ENCODE peak calls at places on chromosomes 5 and 9, in nine cellular contexts. C is upper lobe of left lung, F is prostate gland, X is NB4, K is transverse colon, G is sigmoid colon, Z is spleen, P is H1, U is heart left ventricle. D is an unnamed sample.

GRCh38 chr5:43039468-43040286 is 442 bp downstream of the ANXA2R start:
- DNase-seq in K (peak), U (peak), Z (peak), C (peak), P (no peak), G (peak), X (peak), F (peak), D (peak)

GRCh38 chr5:135204151-135204600 is 170.1 kb upstream of the PITX1 start:
- DNase-seq in C (no peak), U (no peak), G (no peak), F (no peak), K (no peak), X (peak), P (no peak), Z (no peak), D (no peak)

GRCh38 chr5:157390179-157390923 is 69.7 kb upstream of the NIPAL4 start:
- DNase-seq in K (peak), F (peak), X (peak), U (no peak), C (peak), G (no peak), Z (no peak), P (no peak), D (no peak)

GRCh38 chr5:60352992-60353391 is 347.0 kb downstream of the DEPDC1B start:
- DNase-seq in C (no peak), G (no peak), P (no peak), Z (no peak), X (no peak), K (peak), U (no peak), F (no peak), D (no peak)

GRCh38 chr5:131977212-131977604 is 31.7 kb upstream of the MEIKIN start:
- DNase-seq in K (no peak), C (no peak), P (no peak), U (no peak), G (peak), Z (no peak), F (no peak), X (no peak), D (no peak)

GRCh38 chr5:132259061-132259851 is 1.8 kb downstream of the PDLIM4 start:
- DNase-seq in G (peak), X (no peak), F (peak), K (peak), Z (peak), U (peak), P (no peak), C (peak), D (peak)

GRCh38 chr9:33297455-33297854 is 7.1 kb downstream of the NFX1 start:
- DNase-seq in U (peak), C (peak), Z (peak), X (peak), P (no peak), G (peak), K (peak), F (no peak), D (peak)

GRCh38 chr5:181058786-181059296 is 18.8 kb downstream of the BTNL9 start:
- DNase-seq in U (no peak), X (no peak), C (no peak), Z (no peak), F (no peak), G (no peak), P (no peak), K (no peak), D (no peak)

GRCh38 chr9:129451089-129451656 is 169.7 kb downstream of the C9orf50 start:
- DNase-seq in P (no peak), F (no peak), Z (no peak), G (peak), K (no peak), C (no peak), X (no peak), U (peak), D (no peak)

GRCh38 chr5:54936201-54936600 is 49.2 kb downstream of the ESM1 start:
- DNase-seq in Z (no peak), U (no peak), X (no peak), F (no peak), K (no peak), C (no peak), P (no peak), G (no peak), D (no peak)

GRCh38 chr5:153159611-153160010 is 330.9 kb upstream of the GRIA1 start:
- DNase-seq in F (no peak), Z (no peak), G (no peak), C (no peak), P (no peak), X (no peak), K (no peak), U (no peak), D (no peak)

GRCh38 chr5:35331941-35332340 is 101.7 kb upstream of the PRLR start:
- DNase-seq in P (no peak), G (no peak), X (no peak), C (no peak), F (no peak), U (no peak), K (no peak), Z (no peak), D (no peak)

GRCh38 chr9:131598121-131598520 is 52.8 kb downstream of the PRRT1B start:
- DNase-seq in K (peak), X (peak), P (no peak), G (peak), U (peak), Z (peak), C (peak), F (no peak), D (no peak)

GRCh38 chr5:115419794-115420585 is 123.5 kb upstream of the CCDC112 start:
- DNase-seq in C (peak), K (no peak), F (no peak), P (peak), Z (no peak), X (peak), U (no peak), G (no peak), D (no peak)

GRCh38 chr9:38423939-38424843 is at the start of gene IGFBPL1:
- DNase-seq in C (peak), Z (no peak), P (no peak), G (no peak), U (no peak), K (no peak), F (no peak), X (no peak), D (no peak)

GRCh38 chr9:127132375-127132774 is 9.9 kb upstream of the ANGPTL2 start:
- DNase-seq in Z (no peak), U (no peak), K (no peak), P (no peak), C (no peak), G (peak), X (no peak), F (no peak), D (no peak)

GRCh38 chr9:127971357-127972315 is 9.2 kb downstream of the EEIG1 start:
- DNase-seq in X (peak), F (no peak), P (no peak), U (peak), K (no peak), C (no peak), Z (no peak), G (peak), D (no peak)

GRCh38 chr9:34169125-34169524 is 9.7 kb upstream of the UBAP1 start:
- DNase-seq in X (no peak), U (no peak), Z (peak), F (no peak), P (no peak), K (no peak), G (no peak), C (no peak), D (peak)

GRCh38 chr9:71681104-71681707 is 87.1 kb downstream of the CEMIP2 start:
- DNase-seq in X (no peak), U (no peak), C (no peak), G (no peak), K (no peak), F (no peak), Z (no peak), P (no peak), D (no peak)

GRCh38 chr5:170104710-170105109 is 987 bp upstream of the FOXI1 start:
- DNase-seq in F (no peak), U (no peak), G (no peak), X (no peak), Z (no peak), P (no peak), C (no peak), K (no peak), D (no peak)

GRCh38 chr5:146475906-146476305 is 28.8 kb downstream of the TCERG1 start:
- DNase-seq in X (no peak), P (no peak), C (no peak), K (no peak), U (no peak), G (no peak), Z (no peak), F (no peak), D (no peak)

GRCh38 chr9:124254261-124254682 is 3.5 kb upstream of the NEK6 start:
- DNase-seq in U (no peak), G (peak), Z (peak), C (no peak), P (no peak), F (no peak), X (no peak), K (no peak), D (peak)

GRCh38 chr5:160471761-160472160 is 50.1 kb downstream of the PTTG1 start:
- DNase-seq in P (no peak), K (peak), Z (no peak), X (peak), C (no peak), U (no peak), F (no peak), G (no peak), D (no peak)
- H3K4me3 ChIP-seq in P (no peak), K (no peak), Z (no peak), X (no peak), C (no peak), U (no peak), F (no peak), G (no peak), D (no peak)

DNA sequence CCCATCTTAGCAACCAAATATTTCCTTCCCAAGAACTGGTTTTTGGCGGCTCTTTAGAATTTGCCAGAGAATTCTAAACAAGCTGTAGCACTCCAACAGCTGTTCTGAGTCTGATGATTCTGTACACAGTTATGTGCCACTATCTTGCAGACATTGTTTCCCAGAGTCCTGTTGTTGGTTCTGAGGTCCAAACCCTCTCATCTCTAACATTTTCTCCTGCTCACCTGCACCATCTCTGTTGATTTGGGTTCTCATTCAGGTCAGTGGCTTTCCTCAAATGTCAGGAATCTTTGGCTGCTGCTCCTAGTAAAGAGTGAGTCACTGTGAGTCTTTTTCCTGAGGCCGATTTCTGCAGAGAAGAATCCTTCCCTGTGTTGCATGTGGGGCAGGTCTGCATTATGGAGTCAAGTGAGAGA is 50.0 kb downstream of the CAMSAP1 start:
- DNase-seq in Z (no peak), K (no peak), U (no peak), G (no peak), X (no peak), P (no peak), C (no peak), F (no peak), D (no peak)
- TF ChIP-seq POLR2A in Z (no peak), K (no peak), U (no peak), G (no peak), X (no peak), P (no peak), C (no peak), F (no peak), D (no peak)

DNA sequence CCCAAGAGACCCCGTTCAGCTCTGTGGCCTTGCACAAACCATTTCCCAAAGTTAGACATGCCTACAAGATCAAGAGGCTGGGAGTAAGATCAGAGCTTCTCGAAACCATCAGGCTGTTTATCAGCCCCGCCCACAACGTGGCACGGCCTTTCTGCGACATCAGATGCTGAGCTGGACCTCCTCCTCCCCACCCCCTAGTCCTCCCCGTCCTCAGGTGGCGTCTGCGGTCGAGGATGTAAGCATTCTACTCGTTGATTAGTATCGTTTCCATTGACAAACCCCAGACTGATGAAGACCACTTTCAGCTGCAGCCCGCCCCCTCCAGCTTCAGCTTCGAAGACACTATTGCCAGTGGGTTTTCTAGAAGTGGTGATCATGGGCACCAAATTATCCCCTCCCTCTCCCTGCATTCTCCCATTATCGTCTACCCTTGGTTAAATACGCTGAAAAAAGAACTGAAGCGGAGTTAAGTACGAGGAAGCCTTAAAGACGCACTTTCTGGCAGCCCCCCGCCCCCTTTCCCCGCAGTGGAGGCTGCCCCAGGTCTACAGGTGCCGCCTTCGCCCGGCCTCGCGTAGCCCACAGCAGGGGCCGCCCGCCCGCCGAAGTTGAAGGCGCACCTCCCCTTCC is 1.1 kb downstream of the PPIC start:
- DNase-seq in X (no peak), U (peak), Z (no peak), K (peak), F (peak), G (peak), P (peak), C (peak), D (peak)
- H3K4me3 ChIP-seq in X (no peak), U (peak), Z (peak), K (peak), F (peak), G (peak), P (peak), C (peak), D (peak)

DNA sequence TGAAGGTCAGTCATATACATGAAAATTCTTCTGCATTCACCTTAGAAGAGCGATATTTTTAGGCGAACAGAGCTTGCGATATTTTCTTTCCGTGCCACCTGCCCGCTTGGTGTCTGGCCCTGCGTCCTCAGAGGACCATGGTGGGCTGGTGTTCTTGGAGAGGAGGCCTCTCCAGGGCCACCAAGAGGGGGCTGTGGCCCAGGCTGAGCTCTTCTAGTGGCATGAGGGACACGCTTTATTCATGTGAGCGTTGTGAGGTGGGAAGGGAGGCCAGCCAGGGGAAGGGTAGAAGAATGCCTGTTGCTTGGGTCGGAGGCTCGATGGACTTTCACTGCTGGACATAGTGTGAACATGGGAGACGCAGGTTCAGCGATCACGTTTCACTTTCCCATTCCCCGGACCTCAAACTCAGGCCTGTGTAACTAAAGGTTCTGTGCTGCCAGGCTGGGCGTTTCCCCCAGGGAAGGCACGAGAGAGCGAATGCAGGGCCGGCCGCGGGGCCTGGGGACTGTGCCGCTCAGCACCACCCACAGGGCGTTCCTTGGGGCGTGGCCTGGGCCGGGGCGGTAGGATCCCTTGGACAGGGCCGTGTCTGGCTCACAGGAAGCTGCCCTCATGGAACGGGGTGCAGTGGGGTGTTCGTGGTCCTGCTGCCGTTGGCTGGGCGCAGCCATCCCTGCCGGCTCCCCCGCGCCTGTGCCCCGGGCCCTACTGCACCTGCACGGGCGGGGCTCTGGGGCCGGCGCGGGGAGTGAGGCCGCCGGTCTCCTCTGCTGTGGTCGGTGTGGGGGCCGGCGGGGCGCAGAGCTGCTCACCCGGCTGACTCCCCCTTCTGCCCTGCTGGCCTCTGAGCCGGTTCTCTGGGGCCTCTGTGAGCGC is 40.7 kb upstream of the CLPTM1L start:
- DNase-seq in F (peak), U (peak), Z (peak), P (no peak), X (peak), K (peak), C (peak), G (peak), D (peak)
- TF ChIP-seq POLR2A in F (peak), U (no peak), Z (peak), P (no peak), X (peak), K (peak), C (peak), G (no peak), D (peak)

GRCh38 chr5:154773314-154773713 is 18.1 kb downstream of the LARP1 start:
- DNase-seq in C (no peak), X (no peak), G (no peak), F (no peak), Z (no peak), K (no peak), U (no peak), P (no peak), D (no peak)

GRCh38 chr5:154771383-154771901 is 16.3 kb downstream of the LARP1 start:
- DNase-seq in C (no peak), X (no peak), F (peak), U (peak), Z (no peak), G (peak), P (no peak), K (no peak), D (no peak)

GRCh38 chr5:154768207-154768606 is 13.0 kb downstream of the LARP1 start:
- DNase-seq in K (no peak), Z (no peak), X (no peak), P (no peak), U (no peak), G (no peak), F (no peak), C (no peak), D (no peak)

GRCh38 chr5:154767537-154767936 is 12.4 kb downstream of the LARP1 start:
- DNase-seq in Z (no peak), F (no peak), C (no peak), X (no peak), U (no peak), P (no peak), K (no peak), G (no peak), D (no peak)

DNA sequence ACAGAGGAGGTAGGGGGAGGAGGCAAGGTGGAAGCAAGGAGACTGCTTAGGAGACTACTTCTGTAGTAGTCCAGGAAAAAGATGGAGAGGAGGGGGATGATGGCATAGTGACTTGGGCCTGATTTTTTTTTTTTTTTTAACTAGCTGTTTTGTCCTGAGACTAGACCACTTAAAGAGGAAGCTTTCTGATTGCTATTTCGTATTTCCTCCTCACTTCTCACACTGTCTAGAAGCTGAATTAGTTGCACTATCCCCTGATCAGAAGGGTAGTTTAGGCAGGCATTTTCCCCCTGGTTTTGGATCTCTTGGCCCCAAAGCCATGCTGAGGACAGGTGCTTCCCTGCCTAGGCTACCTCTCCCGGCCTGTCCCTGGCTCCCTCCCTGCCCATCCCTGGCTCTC is 14.9 kb downstream of the LARP1 start:
- DNase-seq in G (no peak), K (no peak), X (no peak), C (no peak), P (no peak), Z (no peak), F (no peak), U (no peak), D (no peak)
- H3K4me3 ChIP-seq in G (no peak), K (no peak), X (no peak), C (no peak), P (no peak), Z (no peak), F (no peak), U (no peak), D (no peak)

D was measured in Peyer's patch.